ENCODE peak calls at places on chromosomes 1 and 21, in eight cellular contexts. J is aorta, U is esophagus squamous epithelium, T is tibial artery, P is left ventricle myocardium inferior, O is neural progenitor cell, V is body of pancreas, Q is Panc1. E is an unnamed sample.

GRCh38 chr1:40316595-40317393 is at the start of gene COL9A2:
- DNase-seq in P (no peak), T (no peak), Q (no peak), O (peak; percentile 64), V (peak; percentile 64), J (peak; percentile 68), U (no peak), E (peak; percentile 50)

GRCh38 chr1:117592155-117592554 is 13.7 kb upstream of the TENT5C start:
- DNase-seq in J (no peak), U (no peak), P (no peak), V (peak; percentile 82), O (no peak), T (peak; percentile 59), Q (no peak), E (no peak)

GRCh38 chr21:42049578-42050430 is 21.3 kb upstream of the UMODL1 start:
- DNase-seq in V (no peak), T (no peak), O (no peak), U (no peak), Q (no peak), P (no peak), J (peak; percentile 46), E (no peak)

GRCh38 chr21:31872452-31873274 is at the start of gene HUNK:
- DNase-seq in J (no peak), T (no peak), Q (no peak), O (peak; percentile 86), P (no peak), V (peak; percentile 78), U (no peak), E (peak; percentile 28)

GRCh38 chr1:2630498-2631135 is 2.2 kb downstream of the MMEL1 start:
- DNase-seq in Q (no peak), T (no peak), O (no peak), P (no peak), V (no peak), U (no peak), J (no peak), E (no peak)

GRCh38 chr1:5601516-5601915 is 390.7 kb downstream of the NPHP4 start:
- DNase-seq in Q (no peak), U (no peak), V (no peak), O (no peak), J (no peak), T (no peak), P (no peak), E (no peak)

GRCh38 chr1:7341145-7341900 is 429.8 kb upstream of the VAMP3 start:
- DNase-seq in J (no peak), T (no peak), P (no peak), U (no peak), Q (no peak), V (peak; percentile 32), O (no peak), E (no peak)

GRCh38 chr1:164780111-164780510 is 221.1 kb downstream of the PBX1 start:
- DNase-seq in P (no peak), J (no peak), Q (no peak), U (no peak), T (no peak), V (no peak), O (no peak), E (no peak)

GRCh38 chr21:41431788-41432548 is 5.9 kb downstream of the MX1 start:
- DNase-seq in J (no peak), Q (no peak), P (no peak), U (no peak), V (no peak), O (no peak), T (peak; percentile 43), E (no peak)

GRCh38 chr1:244369256-244370057 is 82.3 kb downstream of the ADSS2 start:
- DNase-seq in O (no peak), V (no peak), P (no peak), T (no peak), U (no peak), J (no peak), Q (no peak), E (no peak)

GRCh38 chr1:94927405-94928175 is 680 bp upstream of the CNN3 start:
- DNase-seq in J (no peak), U (no peak), T (no peak), P (no peak), V (peak; percentile 58), O (peak; percentile 83), Q (no peak), E (no peak)

GRCh38 chr1:22120469-22120790 is 22.5 kb downstream of the WNT4 start:
- DNase-seq in U (no peak), J (no peak), T (peak; percentile 37), Q (no peak), V (no peak), O (no peak), P (no peak), E (no peak)

GRCh38 chr1:181972256-181972655 is 89.3 kb downstream of the ZNF648 start:
- DNase-seq in P (no peak), U (no peak), T (no peak), O (no peak), Q (no peak), V (no peak), J (no peak), E (no peak)

DNA sequence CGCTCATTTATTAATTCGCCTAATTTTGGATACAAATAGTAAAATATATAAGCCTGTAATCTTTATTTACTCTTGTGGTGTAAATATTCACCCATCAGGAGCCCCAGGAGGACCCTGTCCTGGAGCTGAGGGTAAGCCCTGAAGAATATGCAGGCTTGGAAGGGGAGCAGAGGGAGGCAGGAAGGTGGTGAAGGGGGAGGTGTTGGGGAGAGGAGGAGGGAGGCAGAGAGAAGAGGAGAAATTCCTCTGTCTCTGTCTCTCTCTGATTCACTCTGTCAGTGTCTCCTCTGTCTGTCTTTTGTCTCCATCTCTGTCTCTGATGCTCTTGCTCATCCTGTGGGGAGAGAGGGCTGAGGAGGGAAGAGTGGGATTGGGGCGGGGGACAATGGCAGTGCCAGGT is 2.8 kb upstream of the C4BPB start:
- DNase-seq in P (no peak), U (no peak), V (no peak), Q (no peak), T (no peak), J (no peak), O (no peak), E (no peak)
- H3K4me1 ChIP-seq in P (peaks cover 13% of the 10 kb centered on the region), U (no peaks in the 10 kb centered on the region), V (peaks cover 38% of the 10 kb centered on the region), Q (peaks cover 2% of the 10 kb centered on the region), T (no peaks in the 10 kb centered on the region), J (no peaks in the 10 kb centered on the region), O (no peaks in the 10 kb centered on the region), E (no peaks in the 10 kb centered on the region)

DNA sequence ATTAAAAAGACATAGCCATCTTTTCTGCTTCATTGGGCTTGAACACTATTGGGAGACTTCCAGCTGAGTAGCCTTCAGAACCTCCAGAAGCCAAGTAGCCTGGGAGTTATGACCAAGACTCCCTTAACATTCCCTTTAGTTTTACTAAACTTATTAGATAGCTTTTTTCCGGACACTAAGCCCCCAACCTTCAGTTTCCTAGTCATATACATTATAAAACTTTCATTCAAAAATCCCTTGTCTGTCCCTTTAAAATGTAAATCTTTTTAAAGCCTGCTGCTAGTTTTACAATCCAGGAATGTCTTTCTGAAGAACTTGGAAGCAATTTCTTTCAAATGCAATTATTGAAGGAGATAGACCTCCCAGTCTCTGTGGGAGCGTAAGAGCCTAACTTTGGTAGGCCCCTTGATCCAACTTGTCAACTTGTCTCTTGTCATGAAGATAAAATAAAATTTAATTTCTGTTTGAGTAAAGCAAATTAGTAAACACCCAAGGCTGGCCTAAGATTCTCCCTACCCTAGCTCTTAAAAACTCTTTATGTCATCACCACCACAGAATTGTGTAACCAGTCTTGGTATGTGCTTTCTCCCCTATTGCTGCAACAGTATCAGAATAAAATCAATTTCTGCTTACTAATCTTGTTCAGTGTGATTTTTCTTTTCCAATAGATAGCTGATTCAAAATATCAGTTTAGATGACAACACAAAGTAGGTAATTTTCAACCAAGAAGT is 796.2 kb downstream of the PLA2G4A start:
- DNase-seq in J (no peak), O (no peak), Q (no peak), V (no peak), U (no peak), T (no peak), P (no peak), E (no peak)
- H3K27ac ChIP-seq in J (no peak overlapping the region), O (no peak overlapping the region), Q (no peak overlapping the region), V (no peak overlapping the region), U (no peak overlapping the region), T (no peak overlapping the region), P (no peak overlapping the region), E (no peak overlapping the region)

DNA sequence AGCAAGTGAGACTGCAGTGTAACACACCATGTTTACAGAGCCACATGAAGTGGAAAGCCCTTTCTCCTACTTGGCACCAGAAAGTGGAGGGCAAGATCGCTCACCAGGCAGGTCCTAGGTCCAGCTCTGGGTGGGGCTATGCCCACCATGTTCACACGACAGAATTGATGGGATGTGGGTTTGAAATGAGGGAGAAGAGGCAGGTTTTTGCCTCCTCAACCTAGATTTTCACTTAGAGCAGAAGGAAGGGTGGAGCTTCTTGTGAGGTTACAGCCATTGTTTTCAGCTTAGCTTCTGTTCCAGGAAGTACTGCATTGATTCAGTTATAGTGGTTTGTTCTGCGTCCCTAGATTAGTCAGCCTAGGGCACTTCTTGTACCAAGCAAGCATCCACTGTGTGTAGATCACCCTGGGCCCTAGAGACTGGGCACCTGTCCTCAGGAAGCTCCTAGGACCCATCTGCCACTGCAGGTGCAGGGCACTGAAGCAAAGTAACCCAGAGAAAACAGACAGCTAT is 2.3 kb downstream of the CD53 start:
- DNase-seq in Q (no peak), O (no peak), T (no peak), V (peak; percentile 9), U (no peak), P (no peak), J (no peak), E (peak; percentile 65)
- H3K4me3 ChIP-seq in Q (no peak overlapping the region), O (no peak overlapping the region), T (peak overlapping the region; percentile 30), V (no peak overlapping the region), U (peak overlapping the region; percentile 39), P (peak overlapping the region; percentile 48), J (no peak overlapping the region), E (peak overlapping the region; percentile 84)

DNA sequence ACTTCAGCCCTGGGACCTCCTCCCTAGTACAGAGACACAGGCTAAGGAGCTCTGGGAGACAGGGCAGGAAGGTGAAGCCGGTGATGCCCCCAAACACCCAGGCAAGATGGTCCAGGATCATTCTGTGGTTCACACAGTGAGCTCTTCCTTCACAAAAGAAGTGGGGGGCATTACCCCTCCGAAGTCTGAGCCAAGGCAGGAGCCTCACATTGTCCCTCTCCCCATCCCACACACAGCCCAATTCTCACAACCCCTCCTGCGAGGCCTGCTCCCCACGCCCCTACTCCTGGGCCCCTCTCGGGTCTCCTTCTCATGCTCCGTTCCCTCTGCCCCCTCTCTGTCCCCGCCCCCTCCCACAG is 10.7 kb downstream of the MEF2D start:
- DNase-seq in J (no peak), T (no peak), Q (no peak), U (no peak), O (no peak), V (no peak), P (no peak), E (no peak)
- H3K4me1 ChIP-seq in J (peaks cover 11% of the 10 kb centered on the region), T (peaks cover 91% of the 10 kb centered on the region), Q (peaks cover 31% of the 10 kb centered on the region), U (peaks cover 100% of the 10 kb centered on the region), O (peaks cover 43% of the 10 kb centered on the region), V (peaks cover 80% of the 10 kb centered on the region), P (peaks cover 100% of the 10 kb centered on the region), E (peaks cover 81% of the 10 kb centered on the region)

GRCh38 chr1:205446828-205447227 is 9.0 kb downstream of the BLACAT1 start:
- DNase-seq in Q (no peak), P (peak; percentile 34), T (peak; percentile 57), V (no peak), O (peak; percentile 91), U (no peak), J (no peak), E (no peak)
- H3K27ac ChIP-seq in Q (no peak overlapping the region), P (peak overlapping the region; percentile 22), T (no peak overlapping the region), V (no peak overlapping the region), O (peak overlapping the region; percentile 87), U (no peak overlapping the region), J (no peak overlapping the region), E (no peak overlapping the region)

GRCh38 chr1:47621977-47622376 is 184.1 kb downstream of the FOXD2 start:
- DNase-seq in O (no peak), V (no peak), Q (no peak), P (no peak), J (peak; percentile 43), U (no peak), T (peak; percentile 64), E (no peak)
- H3K4me3 ChIP-seq in O (no peak overlapping the region), V (no peak overlapping the region), Q (no peak overlapping the region), P (no peak overlapping the region), J (no peak overlapping the region), U (no peak overlapping the region), T (no peak overlapping the region), E (no peak overlapping the region)